ENCODE peak calls at places on chromosome 18, in ten cellular contexts. One of them, this sample, is unnamed.

GRCh38 chr18:74880706-74881289 is 283.1 kb downstream of the ZNF407 start:
- DNase-seq in OCI-LY7: no peak
- DNase-seq in fibroblast of lung: no peak
- DNase-seq in GM23248: no peak
- DNase-seq in Caco-2: no peak
- DNase-seq in breast epithelium: no peak
- DNase-seq in body of pancreas: no peak
- DNase-seq in colonic mucosa: no peak
- DNase-seq in cardiac muscle cell: no peak
- DNase-seq in CD4-positive, alpha-beta memory T cell: no peak
- DNase-seq in this sample: no peak

GRCh38 chr18:79778291-79778791 is 19.4 kb upstream of the KCNG2 start:
- DNase-seq in OCI-LY7: no peak
- DNase-seq in fibroblast of lung: no peak
- DNase-seq in GM23248: no peak
- DNase-seq in Caco-2: no peak
- DNase-seq in breast epithelium: no peak
- DNase-seq in body of pancreas: no peak
- DNase-seq in colonic mucosa: no peak
- DNase-seq in cardiac muscle cell: no peak
- DNase-seq in CD4-positive, alpha-beta memory T cell: no peak
- DNase-seq in this sample: no peak

GRCh38 chr18:13471971-13472628 is 253.5 kb downstream of the LDLRAD4 start:
- DNase-seq in OCI-LY7: no peak
- DNase-seq in fibroblast of lung: no peak
- DNase-seq in GM23248: no peak
- DNase-seq in Caco-2: no peak
- DNase-seq in breast epithelium: no peak
- DNase-seq in body of pancreas: no peak
- DNase-seq in colonic mucosa: no peak
- DNase-seq in cardiac muscle cell: no peak
- DNase-seq in CD4-positive, alpha-beta memory T cell: no peak
- DNase-seq in this sample: no peak

GRCh38 chr18:61988100-61988499 is 95.3 kb upstream of the RNF152 start:
- DNase-seq in OCI-LY7: no peak
- DNase-seq in fibroblast of lung: no peak
- DNase-seq in GM23248: no peak
- DNase-seq in Caco-2: no peak
- DNase-seq in breast epithelium: no peak
- DNase-seq in body of pancreas: no peak
- DNase-seq in colonic mucosa: no peak
- DNase-seq in cardiac muscle cell: peak; percentile 33
- DNase-seq in CD4-positive, alpha-beta memory T cell: no peak
- DNase-seq in this sample: no peak

GRCh38 chr18:39191931-39192330 is 1626.3 kb upstream of the CELF4 start:
- DNase-seq in OCI-LY7: no peak
- DNase-seq in fibroblast of lung: no peak
- DNase-seq in GM23248: no peak
- DNase-seq in Caco-2: no peak
- DNase-seq in breast epithelium: no peak
- DNase-seq in body of pancreas: no peak
- DNase-seq in colonic mucosa: no peak
- DNase-seq in cardiac muscle cell: no peak
- DNase-seq in CD4-positive, alpha-beta memory T cell: no peak
- DNase-seq in this sample: no peak

GRCh38 chr18:78635093-78635800 is 344.4 kb upstream of the SALL3 start:
- DNase-seq in OCI-LY7: no peak
- DNase-seq in fibroblast of lung: no peak
- DNase-seq in GM23248: no peak
- DNase-seq in Caco-2: no peak
- DNase-seq in breast epithelium: no peak
- DNase-seq in body of pancreas: no peak
- DNase-seq in colonic mucosa: no peak
- DNase-seq in cardiac muscle cell: no peak
- DNase-seq in CD4-positive, alpha-beta memory T cell: no peak
- DNase-seq in this sample: no peak

GRCh38 chr18:79354350-79354749 is 41.4 kb upstream of the NFATC1 start:
- DNase-seq in OCI-LY7: no peak
- DNase-seq in fibroblast of lung: no peak
- DNase-seq in GM23248: no peak
- DNase-seq in Caco-2: no peak
- DNase-seq in breast epithelium: no peak
- DNase-seq in body of pancreas: no peak
- DNase-seq in colonic mucosa: no peak
- DNase-seq in cardiac muscle cell: no peak
- DNase-seq in CD4-positive, alpha-beta memory T cell: no peak
- DNase-seq in this sample: no peak

GRCh38 chr18:37124511-37124910 is 295.6 kb downstream of the KIAA1328 start:
- DNase-seq in OCI-LY7: no peak
- DNase-seq in fibroblast of lung: peak; percentile 64
- DNase-seq in GM23248: no peak
- DNase-seq in Caco-2: no peak
- DNase-seq in breast epithelium: no peak
- DNase-seq in body of pancreas: no peak
- DNase-seq in colonic mucosa: no peak
- DNase-seq in cardiac muscle cell: no peak
- DNase-seq in CD4-positive, alpha-beta memory T cell: no peak
- DNase-seq in this sample: peak; percentile 0

GRCh38 chr18:68172842-68173549 is 541.9 kb downstream of the TMX3 start:
- DNase-seq in OCI-LY7: no peak
- DNase-seq in fibroblast of lung: no peak
- DNase-seq in GM23248: no peak
- DNase-seq in Caco-2: no peak
- DNase-seq in breast epithelium: no peak
- DNase-seq in body of pancreas: no peak
- DNase-seq in colonic mucosa: no peak
- DNase-seq in cardiac muscle cell: peak; percentile 10
- DNase-seq in CD4-positive, alpha-beta memory T cell: no peak
- DNase-seq in this sample: no peak

GRCh38 chr18:74897971-74898657 is 300.4 kb downstream of the ZNF407 start:
- DNase-seq in OCI-LY7: no peak
- DNase-seq in fibroblast of lung: peak; percentile 53
- DNase-seq in GM23248: peak; percentile 84
- DNase-seq in Caco-2: no peak
- DNase-seq in breast epithelium: no peak
- DNase-seq in body of pancreas: no peak
- DNase-seq in colonic mucosa: no peak
- DNase-seq in cardiac muscle cell: peak; percentile 38
- DNase-seq in CD4-positive, alpha-beta memory T cell: no peak
- DNase-seq in this sample: peak; percentile 19

GRCh38 chr18:892316-892715 is 12.4 kb upstream of the ADCYAP1 start:
- DNase-seq in OCI-LY7: no peak
- DNase-seq in fibroblast of lung: no peak
- DNase-seq in GM23248: no peak
- DNase-seq in Caco-2: no peak
- DNase-seq in breast epithelium: no peak
- DNase-seq in body of pancreas: no peak
- DNase-seq in colonic mucosa: no peak
- DNase-seq in cardiac muscle cell: no peak
- DNase-seq in CD4-positive, alpha-beta memory T cell: no peak
- DNase-seq in this sample: no peak

GRCh38 chr18:68679531-68679930 is 35.4 kb downstream of the TMX3 start:
- DNase-seq in OCI-LY7: no peak
- DNase-seq in fibroblast of lung: peak; percentile 28
- DNase-seq in GM23248: peak; percentile 76
- DNase-seq in Caco-2: no peak
- DNase-seq in breast epithelium: no peak
- DNase-seq in body of pancreas: no peak
- DNase-seq in colonic mucosa: no peak
- DNase-seq in cardiac muscle cell: peak; percentile 56
- DNase-seq in CD4-positive, alpha-beta memory T cell: no peak
- DNase-seq in this sample: no peak

GRCh38 chr18:11905613-11906012 is 2.5 kb downstream of the MPPE1 start:
- DNase-seq in OCI-LY7: no peak
- DNase-seq in fibroblast of lung: no peak
- DNase-seq in GM23248: no peak
- DNase-seq in Caco-2: no peak
- DNase-seq in breast epithelium: no peak
- DNase-seq in body of pancreas: peak; percentile 29
- DNase-seq in colonic mucosa: no peak
- DNase-seq in cardiac muscle cell: no peak
- DNase-seq in CD4-positive, alpha-beta memory T cell: no peak
- DNase-seq in this sample: no peak

GRCh38 chr18:35276276-35276675 is 13.8 kb downstream of the ZSCAN30 start:
- DNase-seq in OCI-LY7: no peak
- DNase-seq in fibroblast of lung: no peak
- DNase-seq in GM23248: no peak
- DNase-seq in Caco-2: no peak
- DNase-seq in breast epithelium: no peak
- DNase-seq in body of pancreas: no peak
- DNase-seq in colonic mucosa: no peak
- DNase-seq in cardiac muscle cell: no peak
- DNase-seq in CD4-positive, alpha-beta memory T cell: no peak
- DNase-seq in this sample: no peak
- H3K9me3 ChIP-seq in OCI-LY7: no peaks in the 10 kb centered on the region
- H3K9me3 ChIP-seq in fibroblast of lung: no peaks in the 10 kb centered on the region
- H3K9me3 ChIP-seq in GM23248: no peaks in the 10 kb centered on the region
- H3K9me3 ChIP-seq in Caco-2: no peaks in the 10 kb centered on the region
- H3K9me3 ChIP-seq in breast epithelium: no peaks in the 10 kb centered on the region
- H3K9me3 ChIP-seq in body of pancreas: no peaks in the 10 kb centered on the region
- H3K9me3 ChIP-seq in colonic mucosa: no peaks in the 10 kb centered on the region
- H3K9me3 ChIP-seq in cardiac muscle cell: no peaks in the 10 kb centered on the region
- H3K9me3 ChIP-seq in CD4-positive, alpha-beta memory T cell: no peaks in the 10 kb centered on the region
- H3K9me3 ChIP-seq in this sample: no peaks in the 10 kb centered on the region

DNA sequence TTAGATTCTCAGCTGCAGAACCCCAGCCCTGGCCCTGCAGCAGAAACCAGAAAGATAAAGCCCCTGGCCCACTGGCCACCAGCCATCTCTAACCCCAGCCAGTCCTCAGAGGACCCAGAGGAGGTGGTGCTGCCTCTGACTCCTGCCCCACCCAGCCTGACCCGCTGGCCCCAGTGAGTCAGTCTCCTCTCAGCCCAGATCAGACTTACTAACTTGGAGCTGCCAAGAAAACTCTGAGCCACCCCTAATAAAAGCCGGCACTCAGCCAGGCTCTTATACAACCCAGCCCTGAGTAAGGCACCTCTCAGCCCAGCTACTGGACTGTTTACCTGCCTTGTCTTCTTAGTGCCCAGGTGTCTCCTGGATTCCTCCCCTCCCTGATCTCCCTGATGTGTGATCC is 2.0 kb downstream of the SLC14A2 start:
- DNase-seq in OCI-LY7: no peak
- DNase-seq in fibroblast of lung: peak; percentile 90
- DNase-seq in GM23248: peak; percentile 97
- DNase-seq in Caco-2: no peak
- DNase-seq in breast epithelium: no peak
- DNase-seq in body of pancreas: peak; percentile 18
- DNase-seq in colonic mucosa: peak; percentile 90
- DNase-seq in cardiac muscle cell: peak; percentile 84
- DNase-seq in CD4-positive, alpha-beta memory T cell: no peak
- DNase-seq in this sample: no peak
- H3K4me1 ChIP-seq in OCI-LY7: no peaks in the 10 kb centered on the region
- H3K4me1 ChIP-seq in fibroblast of lung: peaks cover 6% of the 10 kb centered on the region
- H3K4me1 ChIP-seq in GM23248: peaks cover 16% of the 10 kb centered on the region
- H3K4me1 ChIP-seq in Caco-2: no peaks in the 10 kb centered on the region
- H3K4me1 ChIP-seq in breast epithelium: no peaks in the 10 kb centered on the region
- H3K4me1 ChIP-seq in body of pancreas: no peaks in the 10 kb centered on the region
- H3K4me1 ChIP-seq in colonic mucosa: no peaks in the 10 kb centered on the region
- H3K4me1 ChIP-seq in cardiac muscle cell: no peaks in the 10 kb centered on the region
- H3K4me1 ChIP-seq in CD4-positive, alpha-beta memory T cell: no peaks in the 10 kb centered on the region
- H3K4me1 ChIP-seq in this sample: no peaks in the 10 kb centered on the region

GRCh38 chr18:54149078-54149697 is 75.3 kb downstream of the MBD2 start:
- DNase-seq in OCI-LY7: no peak
- DNase-seq in fibroblast of lung: peak; percentile 96
- DNase-seq in GM23248: peak; percentile 93
- DNase-seq in Caco-2: no peak
- DNase-seq in breast epithelium: no peak
- DNase-seq in body of pancreas: no peak
- DNase-seq in colonic mucosa: no peak
- DNase-seq in cardiac muscle cell: peak; percentile 93
- DNase-seq in CD4-positive, alpha-beta memory T cell: no peak
- DNase-seq in this sample: no peak
- H3K4me3 ChIP-seq in OCI-LY7: no peak overlapping the region
- H3K4me3 ChIP-seq in fibroblast of lung: peak overlapping the region; percentile 20
- H3K4me3 ChIP-seq in GM23248: peak overlapping the region; percentile 55
- H3K4me3 ChIP-seq in Caco-2: no peak overlapping the region
- H3K4me3 ChIP-seq in breast epithelium: no peak overlapping the region
- H3K4me3 ChIP-seq in body of pancreas: no peak overlapping the region
- H3K4me3 ChIP-seq in colonic mucosa: no peak overlapping the region
- H3K4me3 ChIP-seq in cardiac muscle cell: no peak overlapping the region
- H3K4me3 ChIP-seq in CD4-positive, alpha-beta memory T cell: no peak overlapping the region
- H3K4me3 ChIP-seq in this sample: no peak overlapping the region

DNA sequence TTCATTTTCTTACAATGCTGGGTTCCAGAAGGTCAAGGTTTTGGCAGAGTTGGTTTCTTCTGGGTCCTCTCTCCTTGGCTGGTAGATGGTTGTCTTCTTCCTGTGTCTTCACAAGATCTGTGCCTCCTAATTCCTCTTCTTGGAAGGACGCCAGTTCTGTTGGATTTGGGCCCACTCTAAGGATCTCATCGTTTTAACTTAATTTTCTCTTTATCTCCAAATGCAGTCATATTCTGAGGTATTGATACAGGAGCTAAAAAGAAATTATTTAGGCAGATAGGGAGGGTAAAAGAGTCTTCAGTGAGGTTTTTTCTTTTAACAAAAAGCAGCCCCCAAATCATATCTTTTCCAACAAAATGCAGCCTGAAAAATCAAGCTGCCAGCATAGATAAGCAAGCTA is 998.4 kb downstream of the SOCS6 start:
- DNase-seq in OCI-LY7: no peak
- DNase-seq in fibroblast of lung: no peak
- DNase-seq in GM23248: no peak
- DNase-seq in Caco-2: no peak
- DNase-seq in breast epithelium: no peak
- DNase-seq in body of pancreas: no peak
- DNase-seq in colonic mucosa: no peak
- DNase-seq in cardiac muscle cell: peak; percentile 2
- DNase-seq in CD4-positive, alpha-beta memory T cell: no peak
- DNase-seq in this sample: no peak
- H3K9me3 ChIP-seq in OCI-LY7: no peaks in the 10 kb centered on the region
- H3K9me3 ChIP-seq in fibroblast of lung: no peaks in the 10 kb centered on the region
- H3K9me3 ChIP-seq in GM23248: no peaks in the 10 kb centered on the region
- H3K9me3 ChIP-seq in Caco-2: no peaks in the 10 kb centered on the region
- H3K9me3 ChIP-seq in breast epithelium: no peaks in the 10 kb centered on the region
- H3K9me3 ChIP-seq in body of pancreas: no peaks in the 10 kb centered on the region
- H3K9me3 ChIP-seq in colonic mucosa: no peaks in the 10 kb centered on the region
- H3K9me3 ChIP-seq in cardiac muscle cell: no peaks in the 10 kb centered on the region
- H3K9me3 ChIP-seq in CD4-positive, alpha-beta memory T cell: no peaks in the 10 kb centered on the region
- H3K9me3 ChIP-seq in this sample: no peaks in the 10 kb centered on the region

DNA sequence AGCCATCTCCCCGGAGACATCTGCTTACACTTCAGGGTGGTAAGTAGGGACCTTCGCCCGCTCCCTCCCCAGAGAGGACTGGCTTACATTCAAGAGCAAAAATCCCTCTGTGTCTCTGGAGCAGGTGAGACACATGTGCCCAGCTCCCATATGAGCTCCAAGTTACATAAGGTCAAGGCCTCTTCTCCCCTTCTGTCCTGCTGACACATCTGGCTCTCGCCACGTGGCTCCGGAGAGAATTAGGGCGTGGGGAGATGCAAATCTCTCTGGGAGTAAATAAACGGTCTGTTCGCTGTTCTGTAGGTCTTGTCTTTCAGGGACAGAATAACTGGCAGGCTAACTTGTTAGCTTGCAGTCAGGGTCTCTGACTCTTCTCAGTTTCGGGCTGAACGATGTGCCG is 16.2 kb downstream of the MRO start:
- DNase-seq in OCI-LY7: no peak
- DNase-seq in fibroblast of lung: no peak
- DNase-seq in GM23248: no peak
- DNase-seq in Caco-2: no peak
- DNase-seq in breast epithelium: no peak
- DNase-seq in body of pancreas: peak; percentile 50
- DNase-seq in colonic mucosa: no peak
- DNase-seq in cardiac muscle cell: no peak
- DNase-seq in CD4-positive, alpha-beta memory T cell: no peak
- DNase-seq in this sample: no peak
- H3K4me1 ChIP-seq in OCI-LY7: peaks cover 12% of the 10 kb centered on the region
- H3K4me1 ChIP-seq in fibroblast of lung: no peaks in the 10 kb centered on the region
- H3K4me1 ChIP-seq in GM23248: no peaks in the 10 kb centered on the region
- H3K4me1 ChIP-seq in Caco-2: peaks cover 11% of the 10 kb centered on the region
- H3K4me1 ChIP-seq in breast epithelium: no peaks in the 10 kb centered on the region
- H3K4me1 ChIP-seq in body of pancreas: peaks cover 51% of the 10 kb centered on the region
- H3K4me1 ChIP-seq in colonic mucosa: no peaks in the 10 kb centered on the region
- H3K4me1 ChIP-seq in cardiac muscle cell: peaks cover 4% of the 10 kb centered on the region
- H3K4me1 ChIP-seq in CD4-positive, alpha-beta memory T cell: no peaks in the 10 kb centered on the region
- H3K4me1 ChIP-seq in this sample: no peaks in the 10 kb centered on the region

This sample was measured in SJCRH30.